ENCODE peak calls at places on chromosomes 13 and 19, in five cellular contexts. G, Q, N, H and M are unnamed samples.
A peak's percentile ranks its signal among the peaks of the same experiment; 100 is the strongest.

GRCh38 chr13:82187227-82187626 is 1695.0 kb downstream of the SLITRK1 start:
- DNase-seq in N (no peak), Q (no peak), G (no peak), H (no peak), M (no peak)

GRCh38 chr13:75326173-75327131 is 155.5 kb downstream of the TBC1D4 start:
- DNase-seq in G (peak; percentile 60), N (no peak), H (peak; percentile 8), Q (no peak), M (peak; percentile 9)

GRCh38 chr19:31597616-31598015 is 248.4 kb upstream of the TSHZ3 start:
- DNase-seq in N (no peak), H (no peak), G (no peak), Q (no peak), M (no peak)

GRCh38 chr13:106535552-106536243 is at the start of gene EFNB2:
- DNase-seq in H (peak; percentile 92), N (peak; percentile 94), Q (peak; percentile 91), G (peak; percentile 93), M (peak; percentile 98)

GRCh38 chr19:19145281-19145999 is 7.2 kb upstream of the TMEM161A start:
- DNase-seq in N (no peak), G (no peak), Q (no peak), H (no peak), M (no peak)

GRCh38 chr13:80084086-80084676 is 256.7 kb downstream of the SPRY2 start:
- DNase-seq in G (peak; percentile 97), N (peak; percentile 64), Q (peak; percentile 82), H (peak; percentile 95), M (peak; percentile 30)

GRCh38 chr13:21060827-21061076 is 634 bp downstream of the LATS2 start:
- DNase-seq in Q (no peak), G (no peak), N (no peak), H (no peak), M (no peak)

GRCh38 chr13:107992542-107992941 is 222.8 kb downstream of the LIG4 start:
- DNase-seq in H (no peak), N (peak; percentile 44), Q (no peak), G (no peak), M (peak; percentile 51)

GRCh38 chr19:47713046-47714021 is at the start of gene EHD2:
- DNase-seq in N (no peak), G (peak; percentile 69), H (peak; percentile 89), Q (no peak), M (peak; percentile 86)

GRCh38 chr19:47510516-47511127 is 4.2 kb downstream of the NAPA start:
- DNase-seq in H (no peak), N (no peak), G (no peak), Q (no peak), M (no peak)

GRCh38 chr13:31053098-31053497 is 108.6 kb downstream of the HSPH1 start:
- DNase-seq in Q (peak; percentile 92), G (peak; percentile 59), H (peak; percentile 20), N (peak; percentile 71), M (no peak)

GRCh38 chr13:46633416-46633815 is 80.4 kb downstream of the LRCH1 start:
- DNase-seq in G (peak; percentile 91), H (peak; percentile 76), Q (no peak), N (peak; percentile 11), M (no peak)

GRCh38 chr19:6076675-6077463 is 33.4 kb downstream of the RFX2 start:
- DNase-seq in H (peak; percentile 97), N (peak; percentile 82), G (peak; percentile 94), Q (peak; percentile 80), M (no peak)

GRCh38 chr13:111202745-111203144 is 87.6 kb downstream of the ARHGEF7 start:
- DNase-seq in N (peak; percentile 18), G (peak; percentile 89), H (peak; percentile 62), Q (no peak), M (peak; percentile 55)

GRCh38 chr13:32748305-32748704 is 162.1 kb downstream of the PDS5B start:
- DNase-seq in Q (no peak), N (no peak), H (no peak), G (no peak), M (no peak)

GRCh38 chr19:15671891-15672579 is 852 bp upstream of the CYP4F12 start:
- DNase-seq in Q (no peak), N (no peak), G (no peak), H (no peak), M (no peak)

GRCh38 chr19:7492142-7493055 is 3.6 kb upstream of the PEX11G start:
- DNase-seq in Q (peak; percentile 92), G (no peak), N (no peak), H (peak; percentile 72), M (no peak)

GRCh38 chr19:33719366-33720154 is 77.1 kb upstream of the KCTD15 start:
- DNase-seq in G (no peak), Q (no peak), N (no peak), H (no peak), M (no peak)

GRCh38 chr13:41462427-41462826 is 5.1 kb downstream of the RGCC start:
- DNase-seq in Q (no peak), H (no peak), N (no peak), G (no peak), M (no peak)

GRCh38 chr13:41467546-41467945 is 10.2 kb downstream of the RGCC start:
- DNase-seq in H (no peak), Q (no peak), N (no peak), G (no peak), M (no peak)

GRCh38 chr13:41465965-41466364 is 8.6 kb downstream of the RGCC start:
- DNase-seq in Q (no peak), H (no peak), N (no peak), G (no peak), M (no peak)

GRCh38 chr13:41463823-41464602 is 6.7 kb downstream of the RGCC start:
- DNase-seq in H (no peak), N (no peak), G (no peak), Q (no peak), M (no peak)

DNA sequence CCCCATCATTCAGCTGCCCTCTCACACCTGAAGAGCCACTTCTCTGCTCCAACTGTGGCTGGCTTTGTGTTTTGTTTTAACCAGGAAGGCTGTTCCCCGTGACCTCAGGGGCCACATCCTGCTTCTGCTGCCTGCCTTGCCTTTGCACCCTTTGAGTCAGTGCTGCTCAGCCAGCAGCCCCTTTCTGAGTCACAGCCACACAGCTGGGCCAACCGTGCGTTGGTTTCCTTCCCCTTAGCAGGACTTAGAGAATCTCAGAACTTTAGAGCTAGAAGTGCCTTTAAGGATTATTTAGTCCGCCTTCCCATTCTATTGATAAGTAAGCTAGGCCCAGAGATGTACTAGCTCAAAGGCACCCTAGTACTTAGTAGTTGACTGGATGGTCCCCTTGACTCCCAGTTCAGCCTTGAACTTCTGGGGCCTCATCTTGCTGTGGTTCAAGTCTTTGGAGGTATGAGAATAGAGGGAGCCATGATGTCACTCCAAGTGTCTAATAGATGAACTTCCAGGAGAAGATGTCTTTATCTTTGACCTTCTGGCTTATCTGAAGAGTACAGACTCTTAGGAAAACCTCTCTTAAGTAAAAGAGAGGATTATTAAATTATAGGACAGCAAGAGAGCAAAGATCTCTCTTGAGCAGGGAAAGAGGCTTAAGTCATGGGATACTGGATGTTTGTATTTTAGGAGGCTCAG is 8.0 kb downstream of the RGCC start:
- DNase-seq in Q (no peak), N (peak; percentile 47), G (peak; percentile 88), H (peak; percentile 91), M (no peak)
- H3K27ac ChIP-seq in Q (no peak overlapping the region), N (no peak overlapping the region), G (peak overlapping the region; percentile 57), H (peak overlapping the region; percentile 64), M (no peak overlapping the region)

GRCh38 chr19:1758959-1759903 is 5.9 kb downstream of the ONECUT3 start:
- DNase-seq in H (no peak), Q (no peak), N (no peak), G (no peak), M (no peak)

GRCh38 chr19:1758231-1758577 is 4.9 kb downstream of the ONECUT3 start:
- DNase-seq in G (no peak), H (no peak), Q (no peak), N (no peak), M (no peak)

GRCh38 chr19:1756264-1756663 is 3.0 kb downstream of the ONECUT3 start:
- DNase-seq in H (no peak), G (no peak), N (peak; percentile 42), Q (no peak), M (no peak)

GRCh38 chr19:1756705-1757445 is 3.6 kb downstream of the ONECUT3 start:
- DNase-seq in H (no peak), Q (no peak), G (no peak), N (no peak), M (no peak)

DNA sequence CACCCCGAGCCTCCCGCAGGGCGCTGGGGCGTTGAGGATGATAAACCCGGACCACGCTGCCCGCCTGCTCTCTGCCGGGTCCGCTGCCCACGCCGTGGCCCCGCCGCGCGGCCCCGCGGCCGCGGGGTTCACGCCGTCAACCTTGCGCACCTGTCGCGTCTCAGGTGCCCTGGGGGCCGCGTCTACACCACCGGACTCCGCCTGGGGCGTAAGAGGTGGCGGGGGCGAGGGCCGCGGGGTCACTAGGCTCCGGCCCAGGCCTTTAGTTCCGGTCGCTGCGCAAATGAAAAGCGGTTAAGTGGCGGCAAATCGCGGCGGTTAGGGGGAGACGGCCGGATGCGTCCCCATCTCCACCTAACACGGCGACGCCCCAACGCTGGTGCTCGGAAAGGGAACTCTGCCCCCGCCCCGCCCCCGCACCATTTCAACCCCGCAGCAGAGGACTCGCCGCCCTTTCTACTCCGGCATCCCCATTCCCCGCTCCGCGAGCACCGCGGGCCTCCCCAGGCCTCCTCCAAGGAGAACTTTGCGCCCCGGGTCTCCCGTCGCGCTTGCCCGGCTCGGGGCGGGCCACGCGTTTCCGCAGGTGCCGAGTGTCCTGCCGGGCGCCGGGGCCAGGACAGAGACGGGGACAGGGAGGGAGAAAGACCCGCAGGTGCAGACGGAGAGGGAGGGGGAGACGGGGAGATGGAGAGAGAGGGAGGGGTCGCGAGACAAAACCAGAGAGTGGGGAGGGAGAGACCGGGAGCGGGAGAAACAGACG is 4.3 kb downstream of the ONECUT3 start:
- DNase-seq in Q (no peak), G (no peak), N (no peak), H (no peak), M (no peak)
- TF ChIP-seq EZH2 in Q (no peak), G (peak; percentile 71), N (no peak), H (no peak), M (peak; percentile 93)

DNA sequence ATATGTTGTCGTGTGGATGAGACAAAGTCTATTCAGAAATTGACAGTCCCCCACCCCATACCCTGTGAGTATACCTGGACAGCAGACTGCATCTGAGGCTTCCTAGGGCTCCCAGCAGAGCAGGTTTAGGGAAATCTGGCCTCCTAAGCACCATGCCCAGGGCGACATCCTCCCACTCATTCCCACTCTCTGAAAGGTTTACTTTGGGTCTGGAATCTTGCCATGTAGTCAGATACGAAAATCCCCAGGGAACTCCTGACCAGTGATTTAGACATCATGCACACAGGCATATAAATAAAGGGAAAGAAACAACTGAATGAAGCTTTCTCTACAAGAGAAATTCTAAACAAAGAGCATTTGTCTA is 717 bp upstream of the NALCN start:
- DNase-seq in G (peak; percentile 64), Q (peak; percentile 72), H (peak; percentile 63), N (peak; percentile 91), M (no peak)
- H3K4me3 ChIP-seq in G (peak overlapping the region; percentile 66), Q (peak overlapping the region; percentile 88), H (peak overlapping the region; percentile 90), N (peak overlapping the region; percentile 91), M (no peak overlapping the region)

DNA sequence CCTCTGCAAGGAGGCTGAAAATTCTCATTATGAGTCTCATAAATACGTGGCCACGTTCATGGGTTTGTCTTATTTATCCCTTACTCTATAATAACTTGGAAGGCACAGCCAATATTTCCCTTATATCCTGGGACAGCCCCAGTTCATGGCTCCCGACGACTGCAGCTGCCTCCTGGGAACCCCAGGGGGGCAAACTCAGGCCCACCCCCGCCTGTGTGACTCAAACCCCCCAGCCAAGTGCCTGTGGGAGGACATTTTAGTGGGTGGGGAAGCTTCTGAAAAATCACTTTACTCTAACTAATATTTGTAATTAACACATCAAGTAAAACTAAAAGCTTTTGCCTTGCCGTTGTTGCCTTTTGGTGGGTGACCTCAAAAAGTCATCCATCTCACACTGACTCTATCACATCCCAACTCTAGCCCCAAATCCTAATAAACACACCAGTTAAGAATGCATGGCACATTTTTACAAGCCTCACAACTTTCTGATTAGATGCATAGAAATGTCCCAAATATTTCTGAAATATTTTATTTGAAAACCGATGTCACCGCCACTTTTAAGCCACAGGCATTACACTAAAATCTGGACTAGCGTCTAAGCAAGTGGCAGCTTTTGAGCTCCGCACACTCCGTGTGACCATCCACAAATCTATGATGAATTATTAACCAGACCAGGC is 14.2 kb downstream of the RASA3 start:
- DNase-seq in N (no peak), H (peak; percentile 48), G (no peak), Q (no peak), M (no peak)
- H3K27ac ChIP-seq in N (peak overlapping the region; percentile 67), H (peak overlapping the region; percentile 90), G (peak overlapping the region; percentile 94), Q (no peak overlapping the region), M (peak overlapping the region; percentile 89)